ENCODE peak calls at places on chromosome 18, in eight cellular contexts. C is GM20000, L is epithelial cell of esophagus, K is AG09319, O is GM12865, H is adrenal gland, P is kidney epithelial cell, X is tibial artery. W is an unnamed sample.

GRCh38 chr18:41075212-41075611 is 879.8 kb upstream of the PIK3C3 start:
- DNase-seq in P (peak), K (no peak), O (no peak), L (peak), H (no peak), C (no peak), X (no peak), W (no peak)

GRCh38 chr18:78857252-78858150 is 122.1 kb upstream of the SALL3 start:
- DNase-seq in L (no peak), O (no peak), P (no peak), C (no peak), X (no peak), H (no peak), K (no peak), W (no peak)

GRCh38 chr18:45106331-45106774 is 425.7 kb downstream of the SETBP1 start:
- DNase-seq in H (no peak), L (no peak), X (no peak), O (peak), P (no peak), K (no peak), C (peak), W (no peak)

GRCh38 chr18:58858591-58859468 is 5.8 kb upstream of the ZNF532 start:
- DNase-seq in K (no peak), X (peak), P (no peak), L (no peak), C (no peak), O (no peak), H (peak), W (no peak)

GRCh38 chr18:40215981-40216380 is 1739.1 kb upstream of the PIK3C3 start:
- DNase-seq in H (no peak), L (peak), X (no peak), P (no peak), O (no peak), C (no peak), K (no peak), W (no peak)

GRCh38 chr18:55275042-55275897 is 312.7 kb downstream of the TCF4 start:
- DNase-seq in P (no peak), K (no peak), O (peak), H (peak), C (no peak), X (peak), L (peak), W (no peak)

GRCh38 chr18:55405655-55406373 is 182.2 kb downstream of the TCF4 start:
- DNase-seq in L (peak), O (no peak), P (peak), K (peak), H (peak), X (peak), C (no peak), W (peak)

GRCh38 chr18:58091099-58091611 is 47.1 kb downstream of the NEDD4L start:
- DNase-seq in K (no peak), P (peak), X (no peak), L (peak), C (peak), H (peak), O (peak), W (no peak)

GRCh38 chr18:27956001-27956400 is 220.9 kb downstream of the CDH2 start:
- DNase-seq in X (no peak), L (no peak), H (no peak), C (no peak), P (no peak), K (no peak), O (no peak), W (no peak)

GRCh38 chr18:71371951-71372605 is 1083.2 kb downstream of the SOCS6 start:
- DNase-seq in O (no peak), X (no peak), C (no peak), L (no peak), P (peak), K (no peak), H (no peak), W (no peak)

GRCh38 chr18:77095356-77096030 is 37.1 kb downstream of the MBP start:
- DNase-seq in K (no peak), C (no peak), X (no peak), O (no peak), H (no peak), P (no peak), L (no peak), W (no peak)

GRCh38 chr18:31225668-31226067 is 63.0 kb upstream of the DSC1 start:
- DNase-seq in C (no peak), O (no peak), P (peak), X (no peak), L (no peak), H (no peak), K (no peak), W (no peak)

GRCh38 chr18:3799515-3799914 is 349.5 kb downstream of the TGIF1 start:
- DNase-seq in L (no peak), O (no peak), X (no peak), P (no peak), K (no peak), C (no peak), H (no peak), W (no peak)

GRCh38 chr18:57801379-57802165 is 1.5 kb downstream of the ATP8B1 start:
- DNase-seq in H (no peak), K (no peak), O (no peak), L (peak), P (no peak), C (peak), X (peak), W (peak)

GRCh38 chr18:47260138-47260923 is 8.9 kb upstream of the SKOR2 start:
- DNase-seq in X (no peak), K (no peak), H (peak), L (peak), C (peak), O (peak), P (no peak), W (peak)

GRCh38 chr18:9048808-9049494 is 53.5 kb upstream of the NDUFV2 start:
- DNase-seq in P (no peak), X (no peak), L (peak), O (peak), K (no peak), C (no peak), H (no peak), W (no peak)

GRCh38 chr18:59141294-59142068 is 1.8 kb downstream of the SEC11C start:
- DNase-seq in H (no peak), C (no peak), X (no peak), O (peak), P (no peak), L (no peak), K (no peak), W (no peak)

GRCh38 chr18:59022167-59022945 is 117.3 kb upstream of the SEC11C start:
- DNase-seq in P (no peak), L (no peak), K (peak), O (no peak), H (no peak), X (peak), C (no peak), W (no peak)

GRCh38 chr18:12564378-12564777 is 93.5 kb downstream of the SPIRE1 start:
- DNase-seq in K (no peak), X (no peak), L (no peak), P (no peak), O (no peak), C (no peak), H (no peak), W (no peak)

GRCh38 chr18:61797691-61798590 is 94.9 kb downstream of the RNF152 start:
- DNase-seq in L (no peak), H (no peak), P (no peak), K (no peak), X (no peak), O (no peak), C (no peak), W (no peak)

GRCh38 chr18:48816554-48816953 is 134.2 kb downstream of the SMAD7 start:
- DNase-seq in L (no peak), H (peak), C (no peak), P (no peak), K (no peak), O (no peak), X (peak), W (peak)

GRCh38 chr18:10456718-10457499 is 2.5 kb downstream of the APCDD1 start:
- DNase-seq in O (no peak), K (no peak), X (no peak), L (no peak), H (no peak), C (no peak), P (no peak), W (no peak)

GRCh38 chr18:31261792-31262582 is 56.0 kb upstream of the DSG1 start:
- DNase-seq in C (no peak), P (no peak), K (no peak), O (peak), X (no peak), H (no peak), L (no peak), W (no peak)

GRCh38 chr18:34223893-34224422 is 755 bp downstream of the NOL4 start:
- DNase-seq in K (no peak), O (peak), X (no peak), C (no peak), L (no peak), H (no peak), P (no peak), W (no peak)

GRCh38 chr18:43271593-43272432 is 5.5 kb downstream of the SYT4 start:
- DNase-seq in P (no peak), K (peak), L (peak), O (peak), C (peak), H (peak), X (no peak), W (no peak)

DNA sequence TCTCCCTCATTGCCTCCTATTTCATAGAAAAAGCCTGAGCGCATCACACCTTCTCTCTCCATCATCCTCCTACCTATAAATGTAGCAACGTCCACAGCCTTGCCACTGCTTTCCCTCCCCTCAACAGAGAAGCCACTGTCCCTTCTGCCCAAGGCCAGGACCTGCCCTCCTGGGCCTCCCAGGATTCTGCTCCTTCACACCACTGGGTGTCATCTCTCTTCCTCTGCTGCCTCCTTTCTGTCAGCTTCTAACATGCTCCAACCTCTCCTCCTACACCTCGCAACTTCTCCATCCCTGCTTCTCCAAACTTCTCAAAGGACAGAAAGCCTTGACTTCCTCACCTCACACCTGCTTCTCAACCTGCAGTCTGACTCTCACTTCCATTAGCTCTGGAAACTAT is 21.2 kb upstream of the ME2 start:
- DNase-seq in C (no peak), K (no peak), L (no peak), O (no peak), P (no peak), H (no peak), X (no peak), W (no peak)
- TF ChIP-seq CTCF in C (no peak), K (no peak), L (no peak), O (no peak), P (no peak), H (no peak), X (no peak), W (no peak)

GRCh38 chr18:7566587-7567486 is at the start of gene PTPRM:
- DNase-seq in C (peak), L (peak), O (peak), X (peak), P (peak), K (peak), H (peak), W (peak)

GRCh38 chr18:7566244-7566586 is 901 bp upstream of the PTPRM start:
- DNase-seq in C (no peak), K (no peak), L (no peak), X (no peak), P (no peak), H (no peak), O (no peak), W (no peak)

GRCh38 chr18:7565677-7566076 is 1.4 kb upstream of the PTPRM start:
- DNase-seq in K (no peak), H (no peak), X (no peak), L (no peak), C (no peak), P (no peak), O (no peak), W (no peak)

GRCh38 chr18:7568426-7568825 is 1.3 kb downstream of the PTPRM start:
- DNase-seq in H (peak), X (peak), K (no peak), O (no peak), L (peak), C (no peak), P (no peak), W (peak)

DNA sequence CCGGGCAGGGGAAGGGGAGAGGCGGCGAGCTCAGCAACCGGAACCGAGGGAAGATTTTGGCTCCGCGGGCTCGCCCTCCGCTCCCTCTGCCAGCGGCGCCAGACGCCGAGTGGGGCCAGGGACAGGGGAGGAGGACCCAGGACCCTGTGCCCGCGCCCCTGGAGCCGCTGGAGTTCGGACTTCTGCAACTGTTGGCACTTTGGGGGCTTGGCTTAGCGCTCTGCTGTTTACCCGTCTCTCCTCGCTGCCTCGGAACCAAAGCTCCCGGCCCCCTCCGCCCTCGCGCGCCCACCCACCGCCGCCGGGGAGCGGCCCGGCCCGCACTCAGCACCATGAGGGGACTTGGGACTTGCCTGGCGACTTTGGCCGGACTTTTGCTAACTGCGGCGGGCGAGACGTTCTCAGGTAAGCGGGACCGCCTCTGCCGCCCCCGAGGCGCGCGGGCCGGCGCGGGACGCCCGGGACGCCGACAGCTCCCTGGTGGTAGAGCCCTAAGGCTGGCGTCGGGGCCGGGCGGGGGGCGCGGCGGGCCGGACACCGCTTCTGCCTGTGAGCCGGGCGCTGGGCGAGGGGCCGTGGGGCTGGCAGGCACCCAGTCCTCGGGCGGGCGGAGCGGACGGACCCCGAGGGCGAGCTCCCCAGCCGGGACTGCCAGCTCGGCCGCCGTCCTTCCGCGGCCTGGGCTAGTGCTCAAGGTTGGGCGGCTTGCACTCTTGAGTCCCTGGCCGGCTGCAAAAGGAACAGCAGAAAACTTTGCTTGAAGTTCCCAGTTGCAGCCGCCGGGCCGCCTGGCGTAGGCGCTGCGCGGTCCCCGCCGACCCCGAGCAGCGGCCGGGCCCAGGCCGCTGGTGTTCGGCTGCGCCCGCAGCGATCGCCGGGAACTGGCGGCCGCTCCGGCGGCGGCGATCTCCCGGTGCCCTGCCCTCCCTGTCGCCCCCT is 640 bp downstream of the PTPRM start:
- DNase-seq in C (peak), X (peak), L (peak), P (no peak), K (no peak), H (peak), O (no peak), W (peak)
- TF ChIP-seq CTCF in C (no peak), X (peak), L (no peak), P (no peak), K (no peak), H (no peak), O (no peak), W (no peak)

DNA sequence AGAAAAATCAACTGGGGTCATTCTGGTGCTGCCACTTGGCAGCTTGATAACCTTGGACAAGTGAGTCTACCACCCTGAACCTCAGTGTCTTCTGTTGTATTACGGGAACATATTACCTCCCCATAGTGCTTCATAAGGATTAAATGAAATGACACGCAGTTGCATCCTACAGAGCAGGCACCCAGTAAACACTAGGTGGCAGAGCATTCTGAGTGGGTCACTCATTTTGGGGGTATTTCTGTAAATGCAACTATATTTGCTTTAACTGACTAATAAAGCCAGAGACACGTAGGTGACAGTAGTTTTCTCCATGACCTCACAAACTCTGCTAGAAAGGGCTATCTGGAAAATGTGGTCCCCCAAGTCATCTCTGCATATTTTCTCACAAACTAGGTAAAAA is 4.7 kb downstream of the CD226 start:
- DNase-seq in O (peak), L (no peak), X (no peak), K (no peak), P (no peak), C (no peak), H (no peak), W (no peak)
- TF ChIP-seq CTCF in O (peak), L (no peak), X (no peak), K (no peak), P (no peak), C (no peak), H (no peak), W (no peak)

GRCh38 chr18:64679121-64679520 is 530.2 kb upstream of the LINC00305 start:
- DNase-seq in P (no peak), X (no peak), K (no peak), O (no peak), H (no peak), L (no peak), C (no peak), W (no peak)

DNA sequence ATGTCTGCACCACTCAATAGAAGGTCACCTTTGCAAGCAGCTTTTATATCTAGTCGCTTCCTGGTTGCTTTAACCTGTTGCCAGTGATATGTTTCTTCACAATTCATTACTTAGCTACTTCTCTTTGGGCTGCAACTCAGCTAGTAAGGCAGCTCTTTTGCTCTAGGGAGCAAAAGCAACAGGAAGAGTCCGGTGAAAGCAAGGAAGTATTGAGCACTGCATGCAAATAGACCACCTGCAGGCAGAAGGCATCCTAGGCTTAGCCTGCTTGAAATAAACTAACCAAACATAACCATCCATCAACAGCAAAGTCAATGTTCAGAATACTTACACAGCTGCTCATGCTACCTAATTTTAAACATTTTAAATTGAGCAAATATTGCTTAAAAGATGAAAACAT is 529.2 kb upstream of the LINC00305 start:
- DNase-seq in K (no peak), L (no peak), C (no peak), H (no peak), O (no peak), P (no peak), X (no peak), W (no peak)
- TF ChIP-seq CTCF in K (no peak), L (no peak), C (no peak), H (no peak), O (no peak), P (no peak), X (no peak), W (no peak)

W was measured in mesothelial cell of epicardium.